ENCODE peak calls at places on chromosomes 12 and 14, in ten cellular contexts. One of them, this sample, is unnamed. For H3K9me3, the result is how much of the 10 kb centered on the place peaks cover.

GRCh38 chr12:128930591-128930990 is 77.3 kb downstream of the GLT1D1 start:
- DNase-seq in right cardiac atrium: no peak
- DNase-seq in psoas muscle: no peak
- DNase-seq in neural progenitor cell: peak
- DNase-seq in fibroblast of lung: no peak
- DNase-seq in ovary: no peak
- DNase-seq in AG04450: no peak
- DNase-seq in CD8-positive, alpha-beta T cell: no peak
- DNase-seq in adipocyte: no peak
- DNase-seq in mammary epithelial cell: no peak
- DNase-seq in this sample: no peak

GRCh38 chr12:103632554-103633216 is 45.6 kb downstream of the STAB2 start:
- DNase-seq in neural progenitor cell: peak
- DNase-seq in CD8-positive, alpha-beta T cell: peak
- DNase-seq in AG04450: no peak
- DNase-seq in fibroblast of lung: peak
- DNase-seq in mammary epithelial cell: peak
- DNase-seq in psoas muscle: peak
- DNase-seq in right cardiac atrium: peak
- DNase-seq in ovary: no peak
- DNase-seq in adipocyte: peak
- DNase-seq in this sample: peak

GRCh38 chr12:108839011-108839889 is 18.1 kb downstream of the SSH1 start:
- DNase-seq in psoas muscle: peak
- DNase-seq in adipocyte: peak
- DNase-seq in neural progenitor cell: no peak
- DNase-seq in CD8-positive, alpha-beta T cell: no peak
- DNase-seq in ovary: peak
- DNase-seq in fibroblast of lung: peak
- DNase-seq in AG04450: no peak
- DNase-seq in mammary epithelial cell: peak
- DNase-seq in right cardiac atrium: peak
- DNase-seq in this sample: no peak

GRCh38 chr14:103854822-103855733 is 7.7 kb upstream of the PPP1R13B start:
- DNase-seq in mammary epithelial cell: peak
- DNase-seq in fibroblast of lung: no peak
- DNase-seq in AG04450: no peak
- DNase-seq in right cardiac atrium: peak
- DNase-seq in ovary: peak
- DNase-seq in adipocyte: no peak
- DNase-seq in psoas muscle: no peak
- DNase-seq in neural progenitor cell: peak
- DNase-seq in CD8-positive, alpha-beta T cell: no peak
- DNase-seq in this sample: no peak

GRCh38 chr12:31369712-31370521 is 44.0 kb upstream of the SINHCAF start:
- DNase-seq in AG04450: no peak
- DNase-seq in CD8-positive, alpha-beta T cell: no peak
- DNase-seq in adipocyte: peak
- DNase-seq in ovary: peak
- DNase-seq in psoas muscle: no peak
- DNase-seq in right cardiac atrium: peak
- DNase-seq in fibroblast of lung: peak
- DNase-seq in neural progenitor cell: peak
- DNase-seq in mammary epithelial cell: no peak
- DNase-seq in this sample: no peak

GRCh38 chr12:94762259-94762942 is 112.0 kb upstream of the TMCC3 start:
- DNase-seq in mammary epithelial cell: peak
- DNase-seq in ovary: no peak
- DNase-seq in psoas muscle: no peak
- DNase-seq in CD8-positive, alpha-beta T cell: no peak
- DNase-seq in neural progenitor cell: no peak
- DNase-seq in adipocyte: no peak
- DNase-seq in AG04450: no peak
- DNase-seq in right cardiac atrium: no peak
- DNase-seq in fibroblast of lung: no peak
- DNase-seq in this sample: no peak

GRCh38 chr12:55724226-55724939 is 4.2 kb downstream of the RDH5 start:
- DNase-seq in right cardiac atrium: peak
- DNase-seq in fibroblast of lung: peak
- DNase-seq in psoas muscle: peak
- DNase-seq in mammary epithelial cell: peak
- DNase-seq in adipocyte: peak
- DNase-seq in CD8-positive, alpha-beta T cell: peak
- DNase-seq in AG04450: no peak
- DNase-seq in ovary: peak
- DNase-seq in neural progenitor cell: peak
- DNase-seq in this sample: peak

GRCh38 chr12:18601962-18602361 is 135.8 kb downstream of the PLCZ1 start:
- DNase-seq in ovary: no peak
- DNase-seq in neural progenitor cell: no peak
- DNase-seq in CD8-positive, alpha-beta T cell: no peak
- DNase-seq in fibroblast of lung: no peak
- DNase-seq in mammary epithelial cell: no peak
- DNase-seq in right cardiac atrium: no peak
- DNase-seq in psoas muscle: peak
- DNase-seq in AG04450: no peak
- DNase-seq in adipocyte: no peak
- DNase-seq in this sample: no peak

GRCh38 chr12:45978108-45978507 is 12.3 kb downstream of the SCAF11 start:
- DNase-seq in fibroblast of lung: no peak
- DNase-seq in ovary: no peak
- DNase-seq in right cardiac atrium: no peak
- DNase-seq in psoas muscle: no peak
- DNase-seq in neural progenitor cell: no peak
- DNase-seq in CD8-positive, alpha-beta T cell: no peak
- DNase-seq in AG04450: no peak
- DNase-seq in mammary epithelial cell: no peak
- DNase-seq in adipocyte: no peak
- DNase-seq in this sample: no peak

GRCh38 chr12:45973526-45973925 is 16.8 kb downstream of the SCAF11 start:
- DNase-seq in psoas muscle: no peak
- DNase-seq in AG04450: no peak
- DNase-seq in CD8-positive, alpha-beta T cell: no peak
- DNase-seq in ovary: no peak
- DNase-seq in adipocyte: peak
- DNase-seq in neural progenitor cell: no peak
- DNase-seq in mammary epithelial cell: no peak
- DNase-seq in right cardiac atrium: no peak
- DNase-seq in fibroblast of lung: no peak
- DNase-seq in this sample: no peak

GRCh38 chr12:45975506-45975905 is 14.9 kb downstream of the SCAF11 start:
- DNase-seq in psoas muscle: no peak
- DNase-seq in neural progenitor cell: no peak
- DNase-seq in adipocyte: no peak
- DNase-seq in right cardiac atrium: no peak
- DNase-seq in AG04450: no peak
- DNase-seq in CD8-positive, alpha-beta T cell: no peak
- DNase-seq in ovary: no peak
- DNase-seq in mammary epithelial cell: no peak
- DNase-seq in fibroblast of lung: no peak
- DNase-seq in this sample: no peak

GRCh38 chr12:45974883-45975282 is 15.5 kb downstream of the SCAF11 start:
- DNase-seq in ovary: no peak
- DNase-seq in CD8-positive, alpha-beta T cell: no peak
- DNase-seq in right cardiac atrium: no peak
- DNase-seq in fibroblast of lung: no peak
- DNase-seq in mammary epithelial cell: no peak
- DNase-seq in AG04450: no peak
- DNase-seq in neural progenitor cell: no peak
- DNase-seq in psoas muscle: no peak
- DNase-seq in adipocyte: no peak
- DNase-seq in this sample: no peak

DNA sequence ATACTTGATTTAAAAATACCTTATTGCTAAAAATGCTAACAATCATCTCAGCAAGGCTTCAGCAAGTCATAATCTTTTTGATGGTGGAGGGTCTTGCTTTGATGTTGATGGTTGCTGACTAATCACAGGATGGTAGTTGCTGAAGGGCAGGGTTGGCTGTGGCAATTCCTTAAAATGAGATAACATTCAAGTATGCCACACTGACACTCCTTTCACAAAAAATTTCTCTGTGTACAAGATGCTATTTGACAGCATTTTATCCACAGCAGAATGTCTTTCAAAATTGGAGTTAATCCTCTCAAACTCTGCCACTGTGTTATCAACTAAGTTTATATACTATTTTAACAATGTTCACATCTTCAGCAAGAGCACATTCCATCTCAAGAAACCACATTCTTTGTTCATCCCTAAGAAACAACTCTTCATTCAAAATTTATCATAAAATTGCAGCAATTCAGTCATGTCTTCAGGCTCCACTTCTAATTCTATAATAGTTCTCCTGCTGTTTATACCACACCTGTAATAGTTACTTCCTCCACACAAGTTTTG is 16.1 kb downstream of the SCAF11 start:
- DNase-seq in neural progenitor cell: no peak
- DNase-seq in AG04450: no peak
- DNase-seq in fibroblast of lung: no peak
- DNase-seq in CD8-positive, alpha-beta T cell: no peak
- DNase-seq in mammary epithelial cell: no peak
- DNase-seq in adipocyte: no peak
- DNase-seq in psoas muscle: no peak
- DNase-seq in ovary: no peak
- DNase-seq in right cardiac atrium: no peak
- DNase-seq in this sample: no peak
- H3K9me3 ChIP-seq in neural progenitor cell: under half
- H3K9me3 ChIP-seq in AG04450: under half
- H3K9me3 ChIP-seq in fibroblast of lung: under half
- H3K9me3 ChIP-seq in CD8-positive, alpha-beta T cell: under half
- H3K9me3 ChIP-seq in mammary epithelial cell: under half
- H3K9me3 ChIP-seq in adipocyte: under half
- H3K9me3 ChIP-seq in psoas muscle: under half
- H3K9me3 ChIP-seq in ovary: under half
- H3K9me3 ChIP-seq in right cardiac atrium: under half
- H3K9me3 ChIP-seq in this sample: under half

GRCh38 chr12:38162013-38162412 is 154.6 kb upstream of the ALG10B start:
- DNase-seq in right cardiac atrium: no peak
- DNase-seq in neural progenitor cell: no peak
- DNase-seq in psoas muscle: no peak
- DNase-seq in ovary: no peak
- DNase-seq in fibroblast of lung: no peak
- DNase-seq in CD8-positive, alpha-beta T cell: no peak
- DNase-seq in mammary epithelial cell: no peak
- DNase-seq in adipocyte: no peak
- DNase-seq in AG04450: no peak
- DNase-seq in this sample: no peak

GRCh38 chr12:38159092-38159551 is 157.5 kb upstream of the ALG10B start:
- DNase-seq in neural progenitor cell: no peak
- DNase-seq in mammary epithelial cell: no peak
- DNase-seq in fibroblast of lung: no peak
- DNase-seq in AG04450: no peak
- DNase-seq in CD8-positive, alpha-beta T cell: no peak
- DNase-seq in ovary: no peak
- DNase-seq in adipocyte: no peak
- DNase-seq in right cardiac atrium: peak
- DNase-seq in psoas muscle: no peak
- DNase-seq in this sample: no peak

GRCh38 chr12:38159591-38160317 is 156.8 kb upstream of the ALG10B start:
- DNase-seq in CD8-positive, alpha-beta T cell: no peak
- DNase-seq in right cardiac atrium: peak
- DNase-seq in ovary: no peak
- DNase-seq in adipocyte: no peak
- DNase-seq in fibroblast of lung: no peak
- DNase-seq in neural progenitor cell: no peak
- DNase-seq in AG04450: no peak
- DNase-seq in psoas muscle: peak
- DNase-seq in mammary epithelial cell: no peak
- DNase-seq in this sample: no peak

GRCh38 chr12:38161123-38162000 is 155.2 kb upstream of the ALG10B start:
- DNase-seq in AG04450: no peak
- DNase-seq in fibroblast of lung: no peak
- DNase-seq in mammary epithelial cell: no peak
- DNase-seq in adipocyte: no peak
- DNase-seq in ovary: no peak
- DNase-seq in right cardiac atrium: peak
- DNase-seq in CD8-positive, alpha-beta T cell: no peak
- DNase-seq in psoas muscle: no peak
- DNase-seq in neural progenitor cell: no peak
- DNase-seq in this sample: no peak

DNA sequence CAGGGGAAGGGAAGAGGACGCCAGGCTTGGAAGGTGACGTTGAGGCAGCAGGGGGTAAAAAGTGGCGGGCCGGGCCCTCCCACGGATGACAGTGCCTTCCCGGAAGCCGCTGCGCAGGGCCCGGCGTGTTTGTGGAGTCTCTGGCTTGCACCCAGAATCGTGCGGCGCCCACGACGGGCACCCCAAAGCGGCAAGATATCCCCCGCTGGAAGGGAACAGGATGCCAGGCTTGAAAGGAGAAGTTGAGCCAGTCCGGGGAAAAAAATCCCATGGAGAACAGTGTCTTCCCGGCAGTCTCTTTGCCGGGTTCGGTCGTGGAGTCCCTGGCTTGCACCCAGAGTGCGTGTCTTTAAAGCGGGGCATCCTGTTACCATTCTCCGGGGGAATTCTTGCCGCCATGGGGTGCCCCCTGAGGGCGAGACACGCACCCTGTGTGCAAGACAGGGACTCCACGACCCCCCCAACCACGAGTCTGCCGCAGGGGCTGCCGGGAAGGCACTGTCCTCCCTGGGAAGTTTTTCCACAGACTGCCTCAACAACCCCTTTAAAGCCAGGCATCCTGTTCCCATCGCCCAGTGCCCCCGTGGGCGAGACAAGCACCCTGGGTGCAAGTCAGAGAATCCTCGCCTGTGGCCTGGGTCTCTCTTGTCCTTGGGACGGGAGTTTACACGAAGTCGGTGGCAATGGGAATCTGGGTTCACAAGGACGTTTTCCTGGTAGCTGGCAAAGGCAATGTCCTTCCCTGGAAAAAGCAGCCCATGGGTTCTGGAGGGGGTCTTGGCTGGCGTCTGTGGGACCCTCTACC is 156.1 kb upstream of the ALG10B start:
- DNase-seq in adipocyte: no peak
- DNase-seq in AG04450: no peak
- DNase-seq in CD8-positive, alpha-beta T cell: no peak
- DNase-seq in fibroblast of lung: no peak
- DNase-seq in psoas muscle: no peak
- DNase-seq in mammary epithelial cell: no peak
- DNase-seq in right cardiac atrium: no peak
- DNase-seq in ovary: no peak
- DNase-seq in neural progenitor cell: no peak
- DNase-seq in this sample: no peak
- H3K9me3 ChIP-seq in adipocyte: under half
- H3K9me3 ChIP-seq in AG04450: half or more
- H3K9me3 ChIP-seq in CD8-positive, alpha-beta T cell: under half
- H3K9me3 ChIP-seq in fibroblast of lung: under half
- H3K9me3 ChIP-seq in psoas muscle: under half
- H3K9me3 ChIP-seq in mammary epithelial cell: under half
- H3K9me3 ChIP-seq in right cardiac atrium: under half
- H3K9me3 ChIP-seq in ovary: under half
- H3K9me3 ChIP-seq in neural progenitor cell: under half
- H3K9me3 ChIP-seq in this sample: under half

GRCh38 chr14:105857816-105858675 is 331.7 kb downstream of the TMEM121 start:
- DNase-seq in psoas muscle: peak
- DNase-seq in ovary: peak
- DNase-seq in CD8-positive, alpha-beta T cell: no peak
- DNase-seq in right cardiac atrium: no peak
- DNase-seq in adipocyte: no peak
- DNase-seq in neural progenitor cell: no peak
- DNase-seq in fibroblast of lung: no peak
- DNase-seq in mammary epithelial cell: no peak
- DNase-seq in AG04450: no peak
- DNase-seq in this sample: no peak
- H3K9me3 ChIP-seq in psoas muscle: under half
- H3K9me3 ChIP-seq in ovary: under half
- H3K9me3 ChIP-seq in CD8-positive, alpha-beta T cell: under half
- H3K9me3 ChIP-seq in right cardiac atrium: under half
- H3K9me3 ChIP-seq in adipocyte: under half
- H3K9me3 ChIP-seq in neural progenitor cell: under half
- H3K9me3 ChIP-seq in fibroblast of lung: under half
- H3K9me3 ChIP-seq in mammary epithelial cell: under half
- H3K9me3 ChIP-seq in AG04450: half or more
- H3K9me3 ChIP-seq in this sample: under half

GRCh38 chr12:58459191-58459590 is 461.1 kb downstream of the LRIG3 start:
- DNase-seq in CD8-positive, alpha-beta T cell: no peak
- DNase-seq in ovary: no peak
- DNase-seq in mammary epithelial cell: no peak
- DNase-seq in neural progenitor cell: no peak
- DNase-seq in AG04450: no peak
- DNase-seq in adipocyte: peak
- DNase-seq in psoas muscle: no peak
- DNase-seq in fibroblast of lung: peak
- DNase-seq in right cardiac atrium: no peak
- DNase-seq in this sample: no peak
- H3K9me3 ChIP-seq in CD8-positive, alpha-beta T cell: under half
- H3K9me3 ChIP-seq in ovary: under half
- H3K9me3 ChIP-seq in mammary epithelial cell: under half
- H3K9me3 ChIP-seq in neural progenitor cell: under half
- H3K9me3 ChIP-seq in AG04450: under half
- H3K9me3 ChIP-seq in adipocyte: under half
- H3K9me3 ChIP-seq in psoas muscle: under half
- H3K9me3 ChIP-seq in fibroblast of lung: under half
- H3K9me3 ChIP-seq in right cardiac atrium: under half
- H3K9me3 ChIP-seq in this sample: under half